ENCODE peak calls at places on chromosomes 6 and 20, in eight cellular contexts. One of them, this sample, is unnamed.

GRCh38 chr6:55536579-55536978 is 42.4 kb downstream of the HMGCLL1 start:
- DNase-seq in astrocyte of the spinal cord: no peak
- DNase-seq in endothelial cell: no peak
- DNase-seq in transverse colon: no peak
- DNase-seq in psoas muscle: no peak
- DNase-seq in WTC11: no peak
- DNase-seq in mammary epithelial cell: no peak
- DNase-seq in PC-9: no peak
- DNase-seq in this sample: no peak

GRCh38 chr6:17899491-17899890 is 87.9 kb downstream of the KIF13A start:
- DNase-seq in astrocyte of the spinal cord: no peak
- DNase-seq in endothelial cell: no peak
- DNase-seq in transverse colon: no peak
- DNase-seq in psoas muscle: no peak
- DNase-seq in WTC11: no peak
- DNase-seq in mammary epithelial cell: no peak
- DNase-seq in PC-9: no peak
- DNase-seq in this sample: no peak

GRCh38 chr6:39847216-39847615 is 55.0 kb downstream of the DAAM2 start:
- DNase-seq in astrocyte of the spinal cord: no peak
- DNase-seq in endothelial cell: no peak
- DNase-seq in transverse colon: no peak
- DNase-seq in psoas muscle: no peak
- DNase-seq in WTC11: peak
- DNase-seq in mammary epithelial cell: no peak
- DNase-seq in PC-9: no peak
- DNase-seq in this sample: no peak

GRCh38 chr20:44788706-44789456 is 21.5 kb downstream of the RIMS4 start:
- DNase-seq in astrocyte of the spinal cord: no peak
- DNase-seq in endothelial cell: no peak
- DNase-seq in transverse colon: no peak
- DNase-seq in psoas muscle: no peak
- DNase-seq in WTC11: no peak
- DNase-seq in mammary epithelial cell: no peak
- DNase-seq in PC-9: no peak
- DNase-seq in this sample: no peak

GRCh38 chr20:12434672-12435071 is 517.0 kb downstream of the BTBD3 start:
- DNase-seq in astrocyte of the spinal cord: no peak
- DNase-seq in endothelial cell: no peak
- DNase-seq in transverse colon: no peak
- DNase-seq in psoas muscle: no peak
- DNase-seq in WTC11: no peak
- DNase-seq in mammary epithelial cell: no peak
- DNase-seq in PC-9: no peak
- DNase-seq in this sample: no peak

GRCh38 chr6:56593801-56594318 is 48.8 kb downstream of the DST start:
- DNase-seq in astrocyte of the spinal cord: no peak
- DNase-seq in endothelial cell: no peak
- DNase-seq in transverse colon: no peak
- DNase-seq in psoas muscle: no peak
- DNase-seq in WTC11: no peak
- DNase-seq in mammary epithelial cell: no peak
- DNase-seq in PC-9: no peak
- DNase-seq in this sample: no peak

GRCh38 chr6:25010166-25010565 is 74.4 kb upstream of the RIPOR2 start:
- DNase-seq in astrocyte of the spinal cord: no peak
- DNase-seq in endothelial cell: no peak
- DNase-seq in transverse colon: no peak
- DNase-seq in psoas muscle: no peak
- DNase-seq in WTC11: no peak
- DNase-seq in mammary epithelial cell: no peak
- DNase-seq in PC-9: no peak
- DNase-seq in this sample: no peak

GRCh38 chr6:36319436-36319762 is 17.3 kb downstream of the BNIP5 start:
- DNase-seq in astrocyte of the spinal cord: no peak
- DNase-seq in endothelial cell: no peak
- DNase-seq in transverse colon: peak
- DNase-seq in psoas muscle: no peak
- DNase-seq in WTC11: no peak
- DNase-seq in mammary epithelial cell: no peak
- DNase-seq in PC-9: no peak
- DNase-seq in this sample: no peak

GRCh38 chr6:54525731-54526130 is 217.5 kb downstream of the TINAG start:
- DNase-seq in astrocyte of the spinal cord: peak
- DNase-seq in endothelial cell: no peak
- DNase-seq in transverse colon: no peak
- DNase-seq in psoas muscle: no peak
- DNase-seq in WTC11: no peak
- DNase-seq in mammary epithelial cell: peak
- DNase-seq in PC-9: no peak
- DNase-seq in this sample: peak

GRCh38 chr6:143596857-143597256 is 80.9 kb upstream of the PHACTR2 start:
- DNase-seq in astrocyte of the spinal cord: peak
- DNase-seq in endothelial cell: no peak
- DNase-seq in transverse colon: no peak
- DNase-seq in psoas muscle: peak
- DNase-seq in WTC11: no peak
- DNase-seq in mammary epithelial cell: no peak
- DNase-seq in PC-9: no peak
- DNase-seq in this sample: no peak

GRCh38 chr6:116287668-116288282 is 8.0 kb upstream of the TSPYL1 start:
- DNase-seq in astrocyte of the spinal cord: peak
- DNase-seq in endothelial cell: no peak
- DNase-seq in transverse colon: no peak
- DNase-seq in psoas muscle: no peak
- DNase-seq in WTC11: no peak
- DNase-seq in mammary epithelial cell: no peak
- DNase-seq in PC-9: no peak
- DNase-seq in this sample: peak

GRCh38 chr6:38570750-38571149 is 69.0 kb downstream of the BTBD9 start:
- DNase-seq in astrocyte of the spinal cord: peak
- DNase-seq in endothelial cell: no peak
- DNase-seq in transverse colon: no peak
- DNase-seq in psoas muscle: no peak
- DNase-seq in WTC11: no peak
- DNase-seq in mammary epithelial cell: no peak
- DNase-seq in PC-9: no peak
- DNase-seq in this sample: peak

GRCh38 chr6:43702522-43703440 is 15.2 kb upstream of the MRPS18A start:
- DNase-seq in astrocyte of the spinal cord: peak
- DNase-seq in endothelial cell: peak
- DNase-seq in transverse colon: peak
- DNase-seq in psoas muscle: peak
- DNase-seq in WTC11: peak
- DNase-seq in mammary epithelial cell: peak
- DNase-seq in PC-9: peak
- DNase-seq in this sample: peak

GRCh38 chr6:44161997-44162338 is 3.3 kb downstream of the CAPN11 start:
- DNase-seq in astrocyte of the spinal cord: peak
- DNase-seq in endothelial cell: no peak
- DNase-seq in transverse colon: no peak
- DNase-seq in psoas muscle: no peak
- DNase-seq in WTC11: no peak
- DNase-seq in mammary epithelial cell: peak
- DNase-seq in PC-9: no peak
- DNase-seq in this sample: peak

GRCh38 chr6:1131285-1132079 is 180.4 kb upstream of the FOXQ1 start:
- DNase-seq in astrocyte of the spinal cord: peak
- DNase-seq in endothelial cell: no peak
- DNase-seq in transverse colon: no peak
- DNase-seq in psoas muscle: no peak
- DNase-seq in WTC11: no peak
- DNase-seq in mammary epithelial cell: peak
- DNase-seq in PC-9: no peak
- DNase-seq in this sample: peak

GRCh38 chr6:112332274-112332673 is 14.9 kb upstream of the RFPL4B start:
- DNase-seq in astrocyte of the spinal cord: no peak
- DNase-seq in endothelial cell: no peak
- DNase-seq in transverse colon: no peak
- DNase-seq in psoas muscle: no peak
- DNase-seq in WTC11: no peak
- DNase-seq in mammary epithelial cell: no peak
- DNase-seq in PC-9: no peak
- DNase-seq in this sample: peak

GRCh38 chr6:169320013-169320412 is 66.4 kb upstream of the THBS2 start:
- DNase-seq in astrocyte of the spinal cord: no peak
- DNase-seq in endothelial cell: no peak
- DNase-seq in transverse colon: no peak
- DNase-seq in psoas muscle: no peak
- DNase-seq in WTC11: no peak
- DNase-seq in mammary epithelial cell: no peak
- DNase-seq in PC-9: no peak
- DNase-seq in this sample: no peak

GRCh38 chr6:166420351-166420750 is 37.6 kb upstream of the MPC1 start:
- DNase-seq in astrocyte of the spinal cord: peak
- DNase-seq in endothelial cell: no peak
- DNase-seq in transverse colon: no peak
- DNase-seq in psoas muscle: no peak
- DNase-seq in WTC11: no peak
- DNase-seq in mammary epithelial cell: no peak
- DNase-seq in PC-9: no peak
- DNase-seq in this sample: no peak
- TF ChIP-seq CTCF in astrocyte of the spinal cord: peak
- TF ChIP-seq CTCF in endothelial cell: no peak
- TF ChIP-seq CTCF in transverse colon: no peak
- TF ChIP-seq CTCF in psoas muscle: no peak
- TF ChIP-seq CTCF in WTC11: no peak
- TF ChIP-seq CTCF in mammary epithelial cell: peak
- TF ChIP-seq CTCF in PC-9: no peak
- TF ChIP-seq CTCF in this sample: peak

GRCh38 chr20:7924692-7925091 is 15.6 kb downstream of the HAO1 start:
- DNase-seq in astrocyte of the spinal cord: peak
- DNase-seq in endothelial cell: no peak
- DNase-seq in transverse colon: no peak
- DNase-seq in psoas muscle: no peak
- DNase-seq in WTC11: no peak
- DNase-seq in mammary epithelial cell: peak
- DNase-seq in PC-9: no peak
- DNase-seq in this sample: peak

GRCh38 chr20:7926323-7926722 is 13.9 kb downstream of the HAO1 start:
- DNase-seq in astrocyte of the spinal cord: no peak
- DNase-seq in endothelial cell: no peak
- DNase-seq in transverse colon: no peak
- DNase-seq in psoas muscle: no peak
- DNase-seq in WTC11: no peak
- DNase-seq in mammary epithelial cell: no peak
- DNase-seq in PC-9: no peak
- DNase-seq in this sample: no peak

GRCh38 chr20:7930386-7930785 is 9.9 kb downstream of the HAO1 start:
- DNase-seq in astrocyte of the spinal cord: no peak
- DNase-seq in endothelial cell: no peak
- DNase-seq in transverse colon: no peak
- DNase-seq in psoas muscle: no peak
- DNase-seq in WTC11: no peak
- DNase-seq in mammary epithelial cell: no peak
- DNase-seq in PC-9: no peak
- DNase-seq in this sample: no peak

GRCh38 chr20:7926767-7927166 is 13.5 kb downstream of the HAO1 start:
- DNase-seq in astrocyte of the spinal cord: peak
- DNase-seq in endothelial cell: no peak
- DNase-seq in transverse colon: no peak
- DNase-seq in psoas muscle: no peak
- DNase-seq in WTC11: no peak
- DNase-seq in mammary epithelial cell: no peak
- DNase-seq in PC-9: no peak
- DNase-seq in this sample: peak
- TF ChIP-seq CTCF in astrocyte of the spinal cord: peak
- TF ChIP-seq CTCF in endothelial cell: peak
- TF ChIP-seq CTCF in transverse colon: no peak
- TF ChIP-seq CTCF in psoas muscle: peak
- TF ChIP-seq CTCF in WTC11: peak
- TF ChIP-seq CTCF in mammary epithelial cell: peak
- TF ChIP-seq CTCF in PC-9: peak
- TF ChIP-seq CTCF in this sample: peak

DNA sequence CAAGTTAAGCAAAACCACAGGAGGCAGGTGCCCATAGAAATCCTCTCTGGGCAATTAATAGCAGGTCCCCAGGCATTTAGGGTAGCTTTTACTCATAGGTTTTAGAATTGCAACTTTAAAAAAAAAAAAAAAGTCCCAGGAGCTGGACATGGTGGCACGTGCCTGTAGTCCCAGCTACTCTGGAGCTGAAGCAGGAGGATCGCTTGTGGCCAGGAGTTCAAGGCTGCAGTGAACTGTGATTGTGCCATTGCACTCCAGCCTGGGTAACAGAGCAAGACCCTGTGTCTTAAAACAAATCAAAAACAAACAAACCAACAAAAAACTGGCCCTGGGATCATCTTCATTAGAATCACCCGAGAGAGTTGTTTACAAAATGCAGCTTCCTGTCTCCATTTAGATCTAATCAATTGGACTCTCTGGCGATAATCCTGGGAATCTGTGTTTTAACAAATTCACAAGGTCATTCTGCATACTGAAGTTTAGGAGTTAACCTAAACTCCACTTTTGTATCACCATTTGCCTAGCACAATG is 131.8 kb upstream of the AKAP12 start:
- DNase-seq in astrocyte of the spinal cord: no peak
- DNase-seq in endothelial cell: no peak
- DNase-seq in transverse colon: no peak
- DNase-seq in psoas muscle: no peak
- DNase-seq in WTC11: no peak
- DNase-seq in mammary epithelial cell: no peak
- DNase-seq in PC-9: no peak
- DNase-seq in this sample: no peak
- TF ChIP-seq CTCF in astrocyte of the spinal cord: no peak
- TF ChIP-seq CTCF in endothelial cell: no peak
- TF ChIP-seq CTCF in transverse colon: no peak
- TF ChIP-seq CTCF in psoas muscle: no peak
- TF ChIP-seq CTCF in WTC11: no peak
- TF ChIP-seq CTCF in mammary epithelial cell: no peak
- TF ChIP-seq CTCF in PC-9: no peak
- TF ChIP-seq CTCF in this sample: no peak

DNA sequence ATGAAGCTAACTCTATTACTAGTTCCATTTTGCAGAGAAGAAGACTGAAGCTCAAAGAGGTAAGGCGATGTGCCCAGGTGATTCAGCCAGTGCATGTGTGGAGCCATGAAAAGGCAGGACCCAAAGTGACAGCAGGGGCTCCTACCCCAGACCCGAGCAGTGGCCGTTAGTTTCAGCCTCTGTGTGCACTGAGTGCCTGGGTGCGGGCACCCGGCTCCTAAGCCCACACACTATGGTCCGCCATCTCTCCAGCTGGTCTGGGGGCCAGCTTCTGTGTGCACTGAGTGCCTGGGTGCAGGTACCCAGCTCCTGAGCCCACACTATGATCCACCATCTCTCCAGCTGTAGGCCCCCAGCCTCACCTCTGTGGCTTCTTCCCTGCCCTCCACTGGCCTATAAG is 123.5 kb upstream of the CST7 start:
- DNase-seq in astrocyte of the spinal cord: no peak
- DNase-seq in endothelial cell: no peak
- DNase-seq in transverse colon: no peak
- DNase-seq in psoas muscle: no peak
- DNase-seq in WTC11: no peak
- DNase-seq in mammary epithelial cell: no peak
- DNase-seq in PC-9: no peak
- DNase-seq in this sample: no peak
- TF ChIP-seq CTCF in astrocyte of the spinal cord: no peak
- TF ChIP-seq CTCF in endothelial cell: no peak
- TF ChIP-seq CTCF in transverse colon: no peak
- TF ChIP-seq CTCF in psoas muscle: no peak
- TF ChIP-seq CTCF in WTC11: no peak
- TF ChIP-seq CTCF in mammary epithelial cell: no peak
- TF ChIP-seq CTCF in PC-9: no peak
- TF ChIP-seq CTCF in this sample: no peak

This sample was measured in HFFc6.